ENCODE peak calls at places on chromosomes 12 and 14, in seven cellular contexts. L is iris pigment epithelial cell; G is H54; W is stimulated activated CD4-positive, alpha-beta T cell treated with anti-CD3 and anti-CD28 coated beads, Interleukin-1b, Interleukin-23, amount 100 ng/mL, for 24 hours; U is mucosa of descending colon; V is cardiac fibroblast; O is aorta. P is an unnamed sample.

GRCh38 chr14:100988411-100988900 is 84.9 kb upstream of the RTL1 start:
- DNase-seq in V (peak; percentile 56), L (peak; percentile 36), O (no peak), G (no peak), W (no peak), U (no peak), P (no peak)

GRCh38 chr12:67431436-67432049 is 162.4 kb downstream of the CAND1 start:
- DNase-seq in V (peak; percentile 65), G (no peak), U (no peak), L (no peak), O (no peak), W (no peak), P (no peak)

GRCh38 chr12:49763006-49763591 is 21.7 kb downstream of the TMBIM6 start:
- DNase-seq in U (peak; percentile 71), W (peak; percentile 58), V (peak; percentile 70), G (no peak), O (peak; percentile 79), L (peak; percentile 50), P (peak; percentile 56)

GRCh38 chr14:47278233-47278842 is 397.1 kb downstream of the MDGA2 start:
- DNase-seq in G (peak; percentile 3), W (peak; percentile 1), O (no peak), L (peak; percentile 29), U (no peak), V (peak; percentile 14), P (peak; percentile 8)

GRCh38 chr12:49507139-49507538 is 31.7 kb upstream of the KCNH3 start:
- DNase-seq in W (no peak), L (peak; percentile 98), G (no peak), V (peak; percentile 97), O (no peak), U (no peak), P (no peak)

GRCh38 chr12:46108721-46109120 is 118.3 kb upstream of the SCAF11 start:
- DNase-seq in U (no peak), W (no peak), L (no peak), V (no peak), G (no peak), O (no peak), P (peak; percentile 13)

GRCh38 chr12:13566286-13566685 is 369.8 kb downstream of the EMP1 start:
- DNase-seq in O (no peak), W (no peak), L (peak; percentile 5), G (no peak), V (peak; percentile 13), U (no peak), P (no peak)

GRCh38 chr14:81464253-81465001 is 64.3 kb upstream of the STON2 start:
- DNase-seq in G (peak; percentile 11), W (peak; percentile 45), O (no peak), V (peak; percentile 77), U (no peak), L (peak; percentile 49), P (peak; percentile 46)

GRCh38 chr12:110042260-110042659 is 6.1 kb downstream of the C12orf76 start:
- DNase-seq in V (no peak), G (no peak), U (no peak), O (no peak), L (no peak), W (no peak), P (no peak)

GRCh38 chr12:64780531-64781373 is 21.5 kb upstream of the GNS start:
- DNase-seq in L (no peak), W (no peak), V (no peak), G (no peak), U (peak; percentile 81), O (peak; percentile 60), P (peak; percentile 14)

GRCh38 chr12:5435161-5435560 is 3.3 kb downstream of the NTF3 start:
- DNase-seq in V (no peak), G (no peak), O (no peak), U (no peak), W (no peak), L (no peak), P (no peak)

GRCh38 chr14:30443368-30444007 is 115.5 kb upstream of the G2E3 start:
- DNase-seq in O (no peak), G (no peak), V (peak; percentile 65), L (peak; percentile 54), W (no peak), U (no peak), P (no peak)

GRCh38 chr12:103314786-103315185 is 181.0 kb downstream of the C12orf42 start:
- DNase-seq in G (no peak), V (no peak), U (no peak), O (no peak), L (no peak), W (no peak), P (no peak)

GRCh38 chr14:100031506-100032281 is 33.5 kb upstream of the EVL start:
- DNase-seq in L (peak; percentile 99), U (no peak), V (peak; percentile 99), W (no peak), O (peak; percentile 59), G (peak; percentile 72), P (no peak)